ENCODE peak calls at places on chromosome X, in four cellular contexts. K is osteocyte; X is nephron progenitor cell; H is stimulated activated naive CD4-positive, alpha-beta T cell. B is an unnamed sample.
A peak's percentile ranks its signal among the peaks of the same experiment; 100 is the strongest.

GRCh38 chrX:38055170-38055847 is 49.0 kb downstream of the SYTL5 start:
- DNase-seq in H (no peak), K (no peak), X (no peak), B (no peak)

GRCh38 chrX:78092296-78092695 is 11.8 kb upstream of the PGK1 start:
- DNase-seq in H (no peak), K (no peak), X (peak; percentile 12), B (no peak)

GRCh38 chrX:154596290-154596929 is 11.5 kb downstream of the CTAG1A start:
- DNase-seq in K (peak; percentile 84), X (peak; percentile 10), H (no peak), B (no peak)

GRCh38 chrX:97039363-97040029 is 155.8 kb downstream of the RPA4 start:
- DNase-seq in K (no peak), H (no peak), X (no peak), B (no peak)

GRCh38 chrX:116204947-116205346 is 34.4 kb downstream of the AGTR2 start:
- DNase-seq in H (no peak), X (peak; percentile 8), K (no peak), B (no peak)

GRCh38 chrX:48793935-48794334 is 7.5 kb downstream of the GATA1 start:
- DNase-seq in X (no peak), K (no peak), H (no peak), B (no peak)

GRCh38 chrX:42089014-42089413 is 165.7 kb upstream of the CASK start:
- DNase-seq in K (no peak), X (no peak), H (no peak), B (no peak)

GRCh38 chrX:119647552-119648420 is 41.6 kb upstream of the NKRF start:
- DNase-seq in X (no peak), K (no peak), H (no peak), B (peak; percentile 81)